ENCODE peak calls at places on chromosomes 2 and 18, in ten cellular contexts. D is ureter; U is right lobe of liver; M is left kidney; Z is activated T-helper 1 cell treated with anti-CD3 and anti-CD28 coated beads, Interleukin-2, amount 50 U/mL, for 16 hours; Y is neural crest cell; P is endothelial cell; H is amygdala; L is pulmonary artery endothelial cell; C is naive B cell. E is an unnamed sample.

GRCh38 chr2:238079874-238080327 is 19.1 kb downstream of the SCLY start:
- DNase-seq in Y (no peak), D (no peak), L (no peak), Z (no peak), U (no peak), C (no peak), M (no peak), H (no peak), P (no peak), E (no peak)

GRCh38 chr2:45627911-45628310 is 16.8 kb upstream of the SRBD1 start:
- DNase-seq in M (no peak), P (no peak), C (no peak), Y (no peak), U (no peak), D (no peak), H (no peak), Z (no peak), L (no peak), E (no peak)

GRCh38 chr2:169397697-169398096 is 35.4 kb upstream of the LRP2 start:
- DNase-seq in Y (no peak), Z (no peak), H (no peak), M (peak; percentile 58), C (no peak), P (no peak), D (no peak), L (no peak), U (no peak), E (no peak)

GRCh38 chr2:72676341-72677025 is 149.3 kb downstream of the EXOC6B start:
- DNase-seq in M (peak; percentile 8), Y (no peak), Z (no peak), H (no peak), L (no peak), C (no peak), P (no peak), U (no peak), D (no peak), E (no peak)

GRCh38 chr18:57088883-57089282 is 58.0 kb upstream of the BOD1L2 start:
- DNase-seq in U (no peak), L (no peak), D (no peak), M (no peak), P (no peak), C (peak; percentile 22), Z (no peak), Y (no peak), H (no peak), E (no peak)

GRCh38 chr2:12051831-12052230 is 305.4 kb downstream of the LPIN1 start:
- DNase-seq in C (no peak), L (no peak), P (no peak), D (no peak), U (no peak), H (no peak), M (no peak), Y (no peak), Z (no peak), E (no peak)

GRCh38 chr2:85892216-85892944 is 3.6 kb upstream of the ST3GAL5 start:
- DNase-seq in U (no peak), P (no peak), D (no peak), Y (no peak), L (no peak), Z (no peak), H (no peak), M (no peak), C (no peak), E (no peak)

GRCh38 chr2:165803123-165803760 is 9.2 kb upstream of the GALNT3 start:
- DNase-seq in Y (no peak), L (no peak), D (no peak), P (no peak), H (no peak), Z (no peak), U (no peak), M (no peak), C (no peak), E (no peak)

GRCh38 chr2:144528108-144528507 is 8.2 kb upstream of the ZEB2 start:
- DNase-seq in U (no peak), D (no peak), Y (no peak), M (no peak), P (no peak), C (no peak), L (no peak), H (no peak), Z (no peak), E (no peak)

GRCh38 chr2:42777883-42778805 is 14.2 kb upstream of the OXER1 start:
- DNase-seq in M (no peak), C (no peak), L (no peak), P (no peak), D (peak; percentile 32), Z (no peak), U (no peak), H (no peak), Y (no peak), E (no peak)

GRCh38 chr2:239376351-239376750 is 24.5 kb downstream of the HDAC4 start:
- DNase-seq in Z (no peak), L (no peak), D (no peak), H (no peak), C (no peak), Y (no peak), U (no peak), M (no peak), P (no peak), E (no peak)

GRCh38 chr2:29033172-29033571 is 41.2 kb downstream of the PCARE start:
- DNase-seq in H (no peak), M (no peak), U (no peak), Y (no peak), L (no peak), P (no peak), D (no peak), C (no peak), Z (no peak), E (peak; percentile 10)

GRCh38 chr2:30688956-30689401 is 118.3 kb downstream of the CAPN13 start:
- DNase-seq in C (no peak), H (no peak), M (peak; percentile 53), Z (no peak), U (no peak), P (no peak), Y (no peak), L (no peak), D (peak; percentile 51), E (no peak)

GRCh38 chr2:128641421-128642095 is 322.9 kb upstream of the HS6ST1 start:
- DNase-seq in P (no peak), Z (no peak), Y (no peak), U (peak; percentile 7), L (no peak), H (no peak), C (no peak), D (peak; percentile 39), M (no peak), E (no peak)

GRCh38 chr2:81396417-81397019 is 1092.0 kb upstream of the LRRTM1 start:
- DNase-seq in Z (no peak), Y (no peak), U (no peak), D (no peak), M (no peak), P (no peak), H (no peak), C (no peak), L (no peak), E (no peak)

GRCh38 chr18:39701071-39701783 is 2135.6 kb upstream of the CELF4 start:
- DNase-seq in P (no peak), Z (no peak), C (no peak), M (no peak), L (no peak), Y (no peak), D (no peak), H (no peak), U (no peak), E (no peak)

GRCh38 chr2:47038656-47039501 is 116.2 kb downstream of the STPG4 start:
- DNase-seq in P (no peak), L (no peak), Z (no peak), U (no peak), Y (no peak), C (peak; percentile 46), M (no peak), H (no peak), D (no peak), E (no peak)

GRCh38 chr2:70683455-70683854 is 84.5 kb downstream of the ADD2 start:
- DNase-seq in Z (no peak), D (peak; percentile 20), Y (no peak), L (no peak), P (no peak), H (no peak), M (no peak), U (no peak), C (no peak), E (no peak)

GRCh38 chr18:50410008-50410407 is 35.2 kb downstream of the SKA1 start:
- DNase-seq in D (no peak), Y (no peak), H (no peak), Z (no peak), L (no peak), U (no peak), P (no peak), C (no peak), M (no peak), E (no peak)

GRCh38 chr2:127084611-127085031 is 22.3 kb downstream of the BIN1 start:
- DNase-seq in P (no peak), C (peak; percentile 38), D (no peak), Y (no peak), Z (no peak), M (no peak), L (no peak), H (no peak), U (no peak), E (no peak)

GRCh38 chr2:6080837-6081541 is 388.8 kb downstream of the SOX11 start:
- DNase-seq in U (no peak), Y (no peak), H (peak; percentile 16), D (no peak), Z (no peak), M (no peak), P (no peak), L (no peak), C (no peak), E (no peak)

GRCh38 chr2:216991563-216991962 is 131.7 kb upstream of the TNP1 start:
- DNase-seq in Y (no peak), C (no peak), Z (no peak), L (no peak), M (peak; percentile 48), P (no peak), D (no peak), H (no peak), U (no peak), E (no peak)

GRCh38 chr2:120520929-120521912 is 175.3 kb downstream of the INHBB start:
- DNase-seq in Y (peak; percentile 61), D (no peak), H (no peak), L (no peak), U (no peak), C (no peak), M (peak; percentile 60), Z (no peak), P (peak; percentile 68), E (no peak)

GRCh38 chr2:55026202-55026601 is 24.0 kb downstream of the RTN4 start:
- DNase-seq in L (no peak), U (no peak), P (no peak), D (no peak), Z (no peak), H (no peak), M (no peak), C (no peak), Y (no peak), E (no peak)

GRCh38 chr2:65350714-65351113 is 81.7 kb downstream of the SPRED2 start:
- DNase-seq in P (no peak), C (no peak), D (no peak), Y (no peak), M (peak; percentile 76), L (no peak), H (no peak), U (no peak), Z (no peak), E (no peak)

GRCh38 chr18:22034276-22034675 is 135.1 kb upstream of the GATA6 start:
- DNase-seq in Z (no peak), M (no peak), P (no peak), C (no peak), D (no peak), U (no peak), H (no peak), L (no peak), Y (no peak), E (no peak)

GRCh38 chr2:207928079-207928478 is 97.2 kb downstream of the PLEKHM3 start:
- DNase-seq in L (no peak), P (no peak), Z (no peak), D (no peak), Y (no peak), C (no peak), M (no peak), U (no peak), H (no peak), E (no peak)

GRCh38 chr2:131104487-131105155 is 515 bp upstream of the PLEKHB2 start:
- DNase-seq in C (peak; percentile 23), U (peak; percentile 41), P (no peak), Y (no peak), M (peak; percentile 92), L (no peak), H (peak; percentile 66), Z (peak; percentile 26), D (peak; percentile 81), E (peak; percentile 67)